ENCODE peak calls at places on chromosomes 7 and 10, in nine cellular contexts. Y is WTC11, I is AG09309, M is GM20000, Q is stomach, R is OCI-LY7, K is left ventricle myocardium inferior, P is HCT116, L is AG09319. D is an unnamed sample.

GRCh38 chr10:70315815-70316214 is 32.0 kb upstream of the NPFFR1 start:
- DNase-seq in L (no peak), P (no peak), Y (no peak), R (no peak), M (no peak), I (no peak), Q (no peak), K (no peak), D (no peak)

GRCh38 chr7:77244222-77244934 is 44.8 kb upstream of the FGL2 start:
- DNase-seq in K (no peak), P (no peak), L (no peak), R (no peak), Q (no peak), Y (no peak), M (no peak), I (no peak), D (no peak)

GRCh38 chr10:127576011-127576410 is 26.9 kb downstream of the NPS start:
- DNase-seq in M (no peak), L (no peak), K (no peak), Q (no peak), Y (no peak), P (no peak), R (no peak), I (no peak), D (no peak)

GRCh38 chr7:34091330-34091917 is 186.1 kb downstream of the BMPER start:
- DNase-seq in P (peak), K (no peak), I (no peak), M (no peak), R (peak), Q (peak), L (no peak), Y (peak), D (peak)

GRCh38 chr10:72328829-72329204 is 25.9 kb downstream of the DNAJB12 start:
- DNase-seq in R (peak), I (no peak), P (no peak), L (no peak), Y (no peak), M (no peak), K (no peak), Q (no peak), D (peak)

GRCh38 chr7:20320786-20321185 is 9.9 kb upstream of the ITGB8 start:
- DNase-seq in Q (no peak), P (no peak), M (no peak), K (no peak), R (no peak), Y (no peak), I (no peak), L (no peak), D (no peak)

GRCh38 chr10:49612513-49613159 is 1.2 kb upstream of the CHAT start:
- DNase-seq in P (no peak), Y (peak), M (peak), I (no peak), L (no peak), Q (no peak), K (no peak), R (no peak), D (peak)

GRCh38 chr10:95278061-95278988 is 12.5 kb downstream of the PDLIM1 start:
- DNase-seq in M (no peak), P (no peak), K (no peak), Q (no peak), L (peak), Y (no peak), I (no peak), R (no peak), D (no peak)

GRCh38 chr10:21317902-21318301 is 207.6 kb downstream of the SKIDA1 start:
- DNase-seq in Y (no peak), Q (no peak), I (no peak), M (no peak), L (peak), R (no peak), K (no peak), P (no peak), D (no peak)

GRCh38 chr7:40986351-40986873 is 716.5 kb downstream of the INHBA start:
- DNase-seq in K (no peak), R (no peak), Q (no peak), P (no peak), M (no peak), I (peak), L (peak), Y (no peak), D (no peak)

GRCh38 chr7:1045727-1046063 is 1.3 kb downstream of the GPR146 start:
- DNase-seq in I (no peak), R (no peak), K (no peak), Y (no peak), Q (no peak), M (no peak), L (no peak), P (no peak), D (no peak)

GRCh38 chr7:99571768-99572167 is 13.3 kb downstream of the ZNF655 start:
- DNase-seq in M (no peak), K (no peak), P (no peak), Q (no peak), R (no peak), I (no peak), L (no peak), Y (no peak), D (no peak)

GRCh38 chr10:125273023-125273422 is 112.7 kb upstream of the CTBP2 start:
- DNase-seq in M (no peak), Y (no peak), L (no peak), Q (no peak), I (no peak), R (no peak), P (no peak), K (no peak), D (no peak)

GRCh38 chr10:92832121-92832520 is 16.2 kb upstream of the EXOC6 start:
- DNase-seq in I (no peak), P (no peak), K (no peak), Y (no peak), L (no peak), M (no peak), R (no peak), Q (no peak), D (no peak)

GRCh38 chr10:101572785-101573184 is 15.3 kb downstream of the POLL start:
- DNase-seq in P (no peak), K (no peak), Q (no peak), I (no peak), R (no peak), Y (no peak), L (no peak), M (no peak), D (no peak)

GRCh38 chr7:70486977-70487376 is 645.0 kb upstream of the GALNT17 start:
- DNase-seq in Y (no peak), P (no peak), L (no peak), K (no peak), M (no peak), Q (no peak), R (no peak), I (no peak), D (no peak)

GRCh38 chr7:50960621-50961310 is 178.1 kb upstream of the GRB10 start:
- DNase-seq in M (no peak), K (no peak), Q (no peak), P (no peak), L (no peak), Y (no peak), R (no peak), I (no peak), D (no peak)

GRCh38 chr7:36137258-36137657 is 15.8 kb upstream of the EEPD1 start:
- DNase-seq in R (no peak), M (no peak), L (no peak), Y (no peak), K (no peak), I (no peak), P (no peak), Q (no peak), D (no peak)

GRCh38 chr10:131464789-131465188 is 153.3 kb upstream of the TCERG1L start:
- DNase-seq in Q (no peak), I (no peak), L (no peak), R (no peak), Y (no peak), P (no peak), K (no peak), M (no peak), D (no peak)

GRCh38 chr10:73983096-73984047 is 14.5 kb upstream of the VCL start:
- DNase-seq in Y (no peak), Q (no peak), K (no peak), P (no peak), R (no peak), M (no peak), I (no peak), L (no peak), D (no peak)

GRCh38 chr7:50812847-50813475 is 30.3 kb upstream of the GRB10 start:
- DNase-seq in L (peak), R (no peak), Y (no peak), P (peak), K (peak), I (peak), Q (peak), M (no peak), D (no peak)

GRCh38 chr7:114630186-114630824 is 215.7 kb downstream of the FOXP2 start:
- DNase-seq in P (no peak), Y (no peak), R (no peak), L (no peak), K (no peak), Q (no peak), I (no peak), M (no peak), D (no peak)

GRCh38 chr10:53601260-53601875 is 828.8 kb upstream of the MBL2 start:
- DNase-seq in L (no peak), Q (no peak), M (peak), P (peak), I (no peak), R (peak), Y (no peak), K (no peak), D (no peak)

GRCh38 chr7:87853237-87853864 is 22.8 kb downstream of the SLC25A40 start:
- DNase-seq in R (no peak), L (no peak), I (peak), Q (no peak), P (no peak), Y (no peak), K (no peak), M (no peak), D (no peak)

GRCh38 chr7:141456298-141456697 is 94.9 kb upstream of the AGK start:
- DNase-seq in Q (no peak), M (no peak), I (no peak), P (no peak), R (no peak), Y (no peak), K (no peak), L (no peak), D (no peak)

GRCh38 chr7:148060724-148061123 is 529.8 kb upstream of the C7orf33 start:
- DNase-seq in Y (no peak), Q (no peak), M (peak), L (no peak), I (no peak), P (no peak), R (no peak), K (no peak), D (no peak)

GRCh38 chr10:24882047-24882698 is 70.2 kb downstream of the PRTFDC1 start:
- DNase-seq in Y (no peak), I (no peak), R (no peak), Q (no peak), K (no peak), P (no peak), L (no peak), M (no peak), D (peak)
- TF ChIP-seq CTCF in Y (no peak), I (peak), R (no peak), Q (no peak), K (no peak), P (no peak), L (peak), M (no peak), D (no peak)

GRCh38 chr10:98898987-98899386 is 336.7 kb downstream of the HPSE2 start:
- DNase-seq in K (no peak), M (no peak), Q (no peak), L (no peak), I (no peak), P (no peak), R (no peak), Y (no peak), D (no peak)
- TF ChIP-seq CTCF in K (no peak), M (no peak), Q (no peak), L (no peak), I (no peak), P (no peak), R (no peak), Y (no peak), D (no peak)

GRCh38 chr7:107145072-107145838 is 23.5 kb upstream of the HBP1 start:
- DNase-seq in L (no peak), K (no peak), Y (no peak), I (no peak), Q (no peak), P (no peak), M (no peak), R (no peak), D (no peak)

GRCh38 chr7:107149863-107150262 is 18.9 kb upstream of the HBP1 start:
- DNase-seq in L (no peak), K (no peak), M (no peak), I (no peak), Q (no peak), Y (no peak), P (no peak), R (no peak), D (no peak)

GRCh38 chr7:107148721-107149120 is 20.1 kb upstream of the HBP1 start:
- DNase-seq in Q (no peak), Y (no peak), R (no peak), I (no peak), L (no peak), K (no peak), P (no peak), M (no peak), D (no peak)

GRCh38 chr7:107150375-107151073 is 18.3 kb upstream of the HBP1 start:
- DNase-seq in R (peak), I (no peak), P (peak), K (peak), M (peak), L (peak), Q (peak), Y (peak), D (peak)

GRCh38 chr7:107147464-107148214 is 21.2 kb upstream of the HBP1 start:
- DNase-seq in P (peak), I (no peak), Y (peak), K (no peak), R (peak), L (no peak), M (peak), Q (no peak), D (peak)
- TF ChIP-seq CTCF in P (peak), I (peak), Y (no peak), K (peak), R (peak), L (peak), M (peak), Q (peak), D (peak)

GRCh38 chr7:47390914-47391313 is 191.0 kb downstream of the TNS3 start:
- DNase-seq in R (peak), I (no peak), M (no peak), Y (no peak), P (no peak), K (no peak), L (no peak), Q (no peak), D (no peak)

GRCh38 chr7:47391726-47392125 is 190.2 kb downstream of the TNS3 start:
- DNase-seq in L (no peak), P (no peak), M (no peak), Y (no peak), K (no peak), R (no peak), I (no peak), Q (no peak), D (no peak)

GRCh38 chr7:47394216-47394615 is 187.7 kb downstream of the TNS3 start:
- DNase-seq in L (no peak), M (no peak), I (no peak), Q (peak), P (no peak), K (no peak), Y (no peak), R (no peak), D (no peak)

GRCh38 chr7:47393406-47393805 is 188.5 kb downstream of the TNS3 start:
- DNase-seq in L (no peak), P (no peak), I (no peak), K (no peak), R (no peak), Q (peak), Y (no peak), M (no peak), D (no peak)

DNA sequence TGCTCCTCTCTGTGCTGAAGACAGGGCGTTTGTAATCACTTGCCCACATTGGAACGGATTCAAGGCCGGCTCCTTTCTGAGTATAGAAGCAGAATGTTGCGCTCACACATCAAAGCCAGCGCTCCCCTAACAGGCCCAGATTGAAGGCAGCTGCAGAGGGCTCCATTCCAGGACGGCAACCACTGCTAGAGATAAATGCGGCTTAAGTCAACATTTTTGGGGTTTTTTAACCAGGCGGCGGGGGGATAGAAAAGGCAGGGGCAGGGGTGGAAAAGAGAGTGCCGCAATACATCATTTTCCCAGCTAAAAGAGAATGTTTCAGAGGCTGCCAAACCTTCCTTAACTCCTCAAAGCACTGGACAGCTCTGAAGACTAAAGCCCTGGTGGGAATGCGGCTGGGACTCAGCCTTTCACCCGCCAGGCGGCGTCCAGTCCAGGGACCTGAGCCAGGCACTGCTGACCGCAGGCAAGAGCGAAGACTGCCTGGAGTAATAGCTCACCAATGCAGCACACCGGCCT is 189.6 kb downstream of the TNS3 start:
- DNase-seq in L (peak), K (peak), Y (no peak), M (no peak), I (peak), P (no peak), R (no peak), Q (peak), D (no peak)
- TF ChIP-seq CTCF in L (peak), K (peak), Y (no peak), M (no peak), I (peak), P (no peak), R (no peak), Q (peak), D (no peak)

DNA sequence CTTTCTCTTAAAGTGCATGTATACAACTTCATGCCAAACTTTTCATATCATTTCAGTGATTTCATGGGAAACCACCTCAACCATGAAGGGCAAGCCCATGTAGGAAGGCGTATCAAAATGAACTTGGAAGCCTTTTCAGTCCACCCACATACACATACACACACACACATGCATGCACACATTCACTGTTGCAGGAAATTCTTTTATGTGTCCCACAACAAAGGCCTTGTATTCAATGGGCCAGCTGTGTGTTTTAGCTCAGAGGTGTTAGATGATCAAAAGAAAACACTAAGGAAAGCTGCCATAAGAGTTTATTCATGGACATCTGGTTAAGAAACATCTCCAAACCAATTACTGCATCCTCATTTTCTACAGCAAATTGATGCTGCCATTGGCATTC is 74.5 kb upstream of the STK17A start:
- DNase-seq in Q (no peak), I (no peak), L (peak), Y (no peak), M (no peak), P (no peak), K (no peak), R (no peak), D (no peak)
- TF ChIP-seq CTCF in Q (no peak), I (no peak), L (no peak), Y (no peak), M (no peak), P (no peak), K (no peak), R (no peak), D (no peak)

GRCh38 chr7:143889068-143889467 is 12.9 kb downstream of the TCAF1 start:
- DNase-seq in I (no peak), R (no peak), M (no peak), Y (no peak), P (no peak), L (no peak), Q (no peak), K (no peak), D (no peak)

GRCh38 chr7:143891457-143891856 is 10.5 kb downstream of the TCAF1 start:
- DNase-seq in L (no peak), R (no peak), Y (no peak), K (no peak), I (no peak), Q (no peak), P (no peak), M (no peak), D (no peak)

GRCh38 chr7:143890558-143890957 is 11.4 kb downstream of the TCAF1 start:
- DNase-seq in K (no peak), R (no peak), L (no peak), I (no peak), P (no peak), Q (no peak), M (no peak), Y (no peak), D (no peak)

GRCh38 chr7:143896667-143897066 is 5.3 kb downstream of the TCAF1 start:
- DNase-seq in K (no peak), R (no peak), Q (no peak), Y (no peak), M (no peak), I (no peak), P (no peak), L (no peak), D (no peak)

DNA sequence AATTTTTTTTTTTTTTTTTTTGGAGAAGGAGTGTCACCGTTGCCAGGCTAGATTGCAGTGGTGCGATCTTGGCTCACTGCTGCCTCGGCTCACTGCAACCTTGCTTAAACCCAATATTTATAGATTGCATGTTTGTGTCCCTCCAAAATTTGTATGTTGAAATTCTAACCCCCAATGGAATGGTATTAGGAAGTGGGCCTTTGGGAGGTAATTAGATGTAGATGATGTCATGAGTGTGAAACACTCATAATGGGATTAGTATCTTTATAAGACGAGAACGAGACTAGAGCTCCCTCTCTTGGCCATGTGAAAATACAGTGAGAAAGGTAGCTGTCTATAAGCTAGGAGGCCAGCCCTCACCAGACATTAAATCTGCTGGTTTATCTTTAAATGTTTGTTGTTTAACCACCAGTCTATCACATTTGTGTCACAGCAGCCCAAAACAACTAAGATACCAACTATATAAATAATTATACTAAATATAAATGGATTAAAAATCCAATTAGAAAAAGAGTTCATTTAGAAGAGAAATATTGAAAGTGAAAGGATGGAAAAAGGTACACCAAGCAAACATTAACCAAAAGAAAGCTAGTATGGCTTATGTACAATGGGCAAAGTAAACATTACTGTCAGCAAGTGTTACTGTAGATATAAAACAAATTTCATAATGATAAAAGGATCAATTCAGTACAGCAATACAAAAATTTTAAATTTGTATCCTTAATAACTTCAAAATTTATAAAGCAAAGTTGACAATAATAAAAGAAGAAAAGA is 9.3 kb downstream of the TCAF1 start:
- DNase-seq in Q (no peak), M (no peak), K (no peak), L (no peak), Y (no peak), R (peak), I (no peak), P (peak), D (no peak)
- TF ChIP-seq CTCF in Q (no peak), M (peak), K (no peak), L (peak), Y (peak), R (peak), I (no peak), P (peak), D (no peak)

D was measured in activated CD8-positive, alpha-beta T cell treated with anti-CD3 and anti-CD28 coated beads for 36 hours.